ENCODE peak calls at places on chromosome 21, in six cellular contexts. V is naive thymus-derived CD8-positive, alpha-beta T cell; Z is Daoy; E is neuronal stem cell; P is 8988T; H is HS-27A. U is an unnamed sample.

GRCh38 chr21:35674272-35674671 is 386.1 kb downstream of the SETD4 start:
- DNase-seq in Z (no peak), P (no peak), H (no peak), V (no peak), E (no peak), U (no peak)

GRCh38 chr21:34797926-34798595 is 129.3 kb downstream of the CLIC6 start:
- DNase-seq in Z (no peak), V (no peak), E (no peak), H (no peak), P (no peak), U (no peak)

GRCh38 chr21:29326914-29327554 is 28.3 kb downstream of the BACH1 start:
- DNase-seq in H (no peak), Z (no peak), P (no peak), E (no peak), V (no peak), U (no peak)

GRCh38 chr21:46122241-46122671 is 24.3 kb downstream of the COL6A2 start:
- DNase-seq in V (no peak), E (no peak), Z (peak; percentile 63), H (no peak), P (peak; percentile 38), U (no peak)

GRCh38 chr21:27820342-27820741 is 853.5 kb upstream of the ADAMTS5 start:
- DNase-seq in V (no peak), H (no peak), E (no peak), Z (no peak), P (no peak), U (no peak)

GRCh38 chr21:32061755-32062154 is 188.9 kb downstream of the HUNK start:
- DNase-seq in H (no peak), P (no peak), Z (no peak), E (no peak), V (no peak), U (no peak)

GRCh38 chr21:28904961-28905435 is 87.7 kb downstream of the LTN1 start:
- DNase-seq in H (no peak), P (no peak), V (no peak), E (no peak), Z (no peak), U (no peak)

GRCh38 chr21:34688145-34688544 is 19.4 kb downstream of the CLIC6 start:
- DNase-seq in H (no peak), V (no peak), P (no peak), E (no peak), Z (no peak), U (no peak)

GRCh38 chr21:37628362-37628761 is 261.8 kb downstream of the DYRK1A start:
- DNase-seq in P (no peak), E (no peak), Z (no peak), V (no peak), H (no peak), U (no peak)

GRCh38 chr21:42472521-42472920 is 23.5 kb downstream of the RSPH1 start:
- DNase-seq in Z (no peak), V (no peak), H (no peak), E (no peak), P (no peak), U (no peak)

GRCh38 chr21:38725196-38726157 is 80.3 kb upstream of the ETS2 start:
- DNase-seq in V (no peak), E (no peak), Z (no peak), H (no peak), P (no peak), U (no peak)

GRCh38 chr21:33931799-33932390 is 16.3 kb upstream of the ATP5PO start:
- DNase-seq in E (no peak), V (no peak), P (no peak), H (no peak), Z (peak; percentile 35), U (no peak)

GRCh38 chr21:36565616-36566015 is 85.7 kb upstream of the CLDN14 start:
- DNase-seq in V (no peak), H (no peak), E (no peak), Z (no peak), P (no peak), U (no peak)

GRCh38 chr21:32392299-32392879 is 423 bp downstream of the URB1 start:
- DNase-seq in H (no peak), V (no peak), E (no peak), Z (no peak), P (no peak), U (peak; percentile 29)

GRCh38 chr21:34728479-34728878 is 59.7 kb downstream of the CLIC6 start:
- DNase-seq in V (no peak), Z (no peak), H (no peak), P (no peak), E (no peak), U (no peak)

GRCh38 chr21:26280715-26281310 is 110.2 kb upstream of the APP start:
- DNase-seq in E (no peak), H (no peak), P (no peak), V (no peak), Z (no peak), U (no peak)

GRCh38 chr21:17440955-17441354 is 71.9 kb upstream of the CXADR start:
- DNase-seq in E (no peak), Z (no peak), P (no peak), H (no peak), V (no peak), U (no peak)

GRCh38 chr21:33258475-33258874 is 7.7 kb upstream of the IL10RB start:
- DNase-seq in P (no peak), H (no peak), V (no peak), Z (no peak), E (no peak), U (no peak)

GRCh38 chr21:35475006-35475405 is 425.9 kb upstream of the RUNX1 start:
- DNase-seq in H (no peak), E (no peak), V (no peak), P (no peak), Z (no peak), U (no peak)

GRCh38 chr21:31553461-31553860 is 106.0 kb upstream of the SOD1 start:
- DNase-seq in P (no peak), Z (no peak), V (no peak), E (no peak), H (no peak), U (no peak)

GRCh38 chr21:32329776-32330175 is 31.1 kb downstream of the MRAP start:
- DNase-seq in E (no peak), H (peak; percentile 7), V (no peak), P (no peak), Z (no peak), U (no peak)

GRCh38 chr21:44653123-44653522 is 1.3 kb downstream of the KRTAP12-4 start:
- DNase-seq in V (peak; percentile 13), Z (no peak), E (no peak), P (no peak), H (no peak), U (no peak)

GRCh38 chr21:38440746-38441145 is 57.5 kb downstream of the ERG start:
- DNase-seq in E (peak; percentile 26), Z (peak; percentile 96), P (no peak), H (peak; percentile 69), V (no peak), U (no peak)

GRCh38 chr21:39633043-39633442 is 20.3 kb downstream of the B3GALT5 start:
- DNase-seq in V (no peak), P (no peak), Z (peak; percentile 75), H (no peak), E (no peak), U (no peak)

GRCh38 chr21:44548381-44548780 is 2.9 kb downstream of the KRTAP10-2 start:
- DNase-seq in P (no peak), H (no peak), V (no peak), E (no peak), Z (no peak), U (no peak)

GRCh38 chr21:44710756-44711326 is 531 bp downstream of the TSPEAR start:
- DNase-seq in E (no peak), Z (no peak), P (no peak), H (no peak), V (peak; percentile 24), U (no peak)

GRCh38 chr21:41783476-41784150 is 16.8 kb upstream of the RIPK4 start:
- DNase-seq in P (no peak), V (peak; percentile 28), E (no peak), H (no peak), Z (peak; percentile 98), U (no peak)

GRCh38 chr21:42201615-42202161 is 17.3 kb upstream of the ABCG1 start:
- DNase-seq in P (no peak), E (no peak), Z (no peak), V (no peak), H (no peak), U (no peak)

GRCh38 chr21:34086887-34087306 is 13.5 kb downstream of the MRPS6 start:
- DNase-seq in Z (no peak), P (no peak), H (no peak), E (no peak), V (no peak), U (no peak)

U was measured in CD4-positive, CD25-positive, alpha-beta regulatory T cell.